ENCODE peak calls at places on chromosomes 11 and 22, in five cellular contexts. One of them, this sample, is unnamed.

GRCh38 chr11:110428956-110429613 is 663 bp upstream of the FDX1 start:
- DNase-seq in HepG2: no peak
- DNase-seq in A549: no peak
- DNase-seq in suprapubic skin: no peak
- DNase-seq in ovary: no peak
- DNase-seq in this sample: no peak

GRCh38 chr11:2582958-2583604 is 116.7 kb downstream of the KCNQ1OT1 start:
- DNase-seq in HepG2: no peak
- DNase-seq in A549: no peak
- DNase-seq in suprapubic skin: peak
- DNase-seq in ovary: peak
- DNase-seq in this sample: no peak

GRCh38 chr22:35357883-35358621 is 22.8 kb upstream of the HMOX1 start:
- DNase-seq in HepG2: no peak
- DNase-seq in A549: peak
- DNase-seq in suprapubic skin: no peak
- DNase-seq in ovary: no peak
- DNase-seq in this sample: no peak

GRCh38 chr11:126589492-126589803 is 234.0 kb downstream of the ST3GAL4 start:
- DNase-seq in HepG2: no peak
- DNase-seq in A549: no peak
- DNase-seq in suprapubic skin: no peak
- DNase-seq in ovary: no peak
- DNase-seq in this sample: no peak

GRCh38 chr11:10257478-10257877 is 36.5 kb downstream of the SBF2 start:
- DNase-seq in HepG2: no peak
- DNase-seq in A549: no peak
- DNase-seq in suprapubic skin: no peak
- DNase-seq in ovary: no peak
- DNase-seq in this sample: no peak

GRCh38 chr22:29359469-29359868 is 28.9 kb downstream of the AP1B1 start:
- DNase-seq in HepG2: peak
- DNase-seq in A549: peak
- DNase-seq in suprapubic skin: peak
- DNase-seq in ovary: peak
- DNase-seq in this sample: peak

GRCh38 chr11:116660011-116660410 is 112.8 kb downstream of the BUD13 start:
- DNase-seq in HepG2: no peak
- DNase-seq in A549: no peak
- DNase-seq in suprapubic skin: no peak
- DNase-seq in ovary: no peak
- DNase-seq in this sample: no peak

GRCh38 chr11:13188179-13188578 is 89.4 kb upstream of the BMAL1 start:
- DNase-seq in HepG2: no peak
- DNase-seq in A549: no peak
- DNase-seq in suprapubic skin: no peak
- DNase-seq in ovary: no peak
- DNase-seq in this sample: no peak

GRCh38 chr22:48666620-48667019 is 1161.1 kb downstream of the BRD1 start:
- DNase-seq in HepG2: no peak
- DNase-seq in A549: no peak
- DNase-seq in suprapubic skin: no peak
- DNase-seq in ovary: no peak
- DNase-seq in this sample: no peak

GRCh38 chr11:44578279-44578678 is 12.8 kb downstream of the CD82 start:
- DNase-seq in HepG2: no peak
- DNase-seq in A549: no peak
- DNase-seq in suprapubic skin: no peak
- DNase-seq in ovary: no peak
- DNase-seq in this sample: no peak
- H3K27ac ChIP-seq in HepG2: no peak
- H3K27ac ChIP-seq in A549: no peak
- H3K27ac ChIP-seq in suprapubic skin: peak
- H3K27ac ChIP-seq in ovary: no peak
- H3K27ac ChIP-seq in this sample: no peak

DNA sequence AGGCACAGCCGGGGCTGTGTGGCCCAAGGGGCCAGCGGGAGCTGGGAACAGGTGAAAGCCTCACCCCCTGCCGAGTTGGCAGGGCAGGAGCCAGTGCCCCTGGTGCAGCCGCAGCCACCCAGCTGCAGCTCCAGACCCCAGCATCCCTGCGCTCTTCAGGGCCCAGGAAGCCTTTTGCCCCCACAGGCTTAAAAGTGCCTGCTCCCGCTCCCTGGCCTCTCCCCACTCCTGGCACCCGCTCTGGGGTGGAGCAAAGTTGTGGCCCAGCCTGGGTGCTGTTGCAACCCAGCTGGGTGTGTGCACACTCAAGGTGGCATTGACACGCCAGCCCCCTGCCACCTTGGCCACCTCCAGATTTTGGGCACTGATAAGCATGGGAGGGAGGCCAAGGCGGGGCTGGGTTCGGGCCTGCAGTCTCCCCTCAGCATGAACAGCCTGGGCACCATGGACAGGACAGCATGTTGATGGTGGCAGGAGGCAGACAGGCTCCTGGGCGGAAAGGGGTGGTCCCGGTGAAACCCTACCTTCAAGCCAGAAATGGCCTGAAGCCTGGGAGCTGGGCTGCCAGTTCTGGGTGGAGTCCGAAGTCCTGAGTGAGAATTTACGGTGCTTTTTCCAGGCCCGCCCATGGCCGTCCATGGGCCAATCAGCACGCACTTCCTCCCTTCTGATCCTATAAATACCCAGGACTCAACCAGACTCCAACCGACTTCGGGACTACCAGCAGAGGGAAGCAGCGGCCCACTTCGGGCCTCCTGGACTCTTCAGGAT is 23.5 kb upstream of the RNASEH2C start:
- DNase-seq in HepG2: peak
- DNase-seq in A549: peak
- DNase-seq in suprapubic skin: no peak
- DNase-seq in ovary: no peak
- DNase-seq in this sample: no peak
- TF ChIP-seq CTCF in HepG2: peak
- TF ChIP-seq CTCF in A549: peak
- TF ChIP-seq CTCF in suprapubic skin: no peak
- TF ChIP-seq CTCF in ovary: no peak
- TF ChIP-seq CTCF in this sample: no peak

GRCh38 chr11:67239795-67240574 is 26.3 kb upstream of the GRK2 start:
- DNase-seq in HepG2: peak
- DNase-seq in A549: peak
- DNase-seq in suprapubic skin: peak
- DNase-seq in ovary: peak
- DNase-seq in this sample: peak
- TF ChIP-seq POLR2A in HepG2: peak
- TF ChIP-seq POLR2A in A549: peak
- TF ChIP-seq POLR2A in suprapubic skin: peak
- TF ChIP-seq POLR2A in ovary: peak
- TF ChIP-seq POLR2A in this sample: peak

GRCh38 chr11:47923667-47924066 is 56.7 kb upstream of the PTPRJ start:
- DNase-seq in HepG2: no peak
- DNase-seq in A549: no peak
- DNase-seq in suprapubic skin: no peak
- DNase-seq in ovary: no peak
- DNase-seq in this sample: no peak
- H3K27ac ChIP-seq in HepG2: no peak
- H3K27ac ChIP-seq in A549: peak
- H3K27ac ChIP-seq in suprapubic skin: peak
- H3K27ac ChIP-seq in ovary: no peak
- H3K27ac ChIP-seq in this sample: no peak

GRCh38 chr22:37242395-37242918 is 1.6 kb downstream of the RAC2 start:
- DNase-seq in HepG2: no peak
- DNase-seq in A549: no peak
- DNase-seq in suprapubic skin: peak
- DNase-seq in ovary: no peak
- DNase-seq in this sample: no peak
- TF ChIP-seq CTCF in HepG2: no peak
- TF ChIP-seq CTCF in A549: no peak
- TF ChIP-seq CTCF in suprapubic skin: no peak
- TF ChIP-seq CTCF in ovary: no peak
- TF ChIP-seq CTCF in this sample: no peak

This sample was measured in uterus.